ENCODE peak calls at places on chromosomes 16 and 17, in five cellular contexts. E is prostate gland; D is heart right ventricle; L is right atrium auricular region; I is effector CD4-positive, alpha-beta T cell. X is an unnamed sample.

GRCh38 chr17:37089998-37090397 is 141.2 kb downstream of the AATF start:
- DNase-seq in E (no peak), D (no peak), L (no peak), I (peak), X (no peak)

GRCh38 chr16:58063377-58064076 is 38.0 kb downstream of the MMP15 start:
- DNase-seq in E (no peak), D (no peak), L (no peak), I (no peak), X (no peak)

GRCh38 chr17:45430738-45431530 is 1.7 kb downstream of the ARHGAP27 start:
- DNase-seq in E (peak), D (no peak), L (no peak), I (no peak), X (no peak)

GRCh38 chr16:57957396-57958392 is 13.2 kb downstream of the CNGB1 start:
- DNase-seq in E (no peak), D (no peak), L (no peak), I (no peak), X (no peak)

GRCh38 chr17:9517396-9517795 is 58.2 kb downstream of the STX8 start:
- DNase-seq in E (no peak), D (no peak), L (no peak), I (no peak), X (no peak)

GRCh38 chr17:57965521-57966160 is 10.4 kb upstream of the CUEDC1 start:
- DNase-seq in E (no peak), D (no peak), L (no peak), I (no peak), X (no peak)

GRCh38 chr17:34637548-34638525 is 58.5 kb downstream of the TMEM132E start:
- DNase-seq in E (peak), D (peak), L (peak), I (peak), X (no peak)

GRCh38 chr17:8164815-8165131 is 2.0 kb upstream of the VAMP2 start:
- DNase-seq in E (no peak), D (no peak), L (no peak), I (peak), X (peak)

GRCh38 chr17:73071387-73071999 is 21.0 kb downstream of the SLC39A11 start:
- DNase-seq in E (no peak), D (no peak), L (no peak), I (no peak), X (no peak)

GRCh38 chr16:68366062-68366461 is 55.2 kb downstream of the PRMT7 start:
- DNase-seq in E (no peak), D (no peak), L (no peak), I (no peak), X (no peak)

GRCh38 chr16:29678691-29679267 is at the start of gene QPRT:
- DNase-seq in E (no peak), D (peak), L (no peak), I (no peak), X (no peak)

GRCh38 chr16:10535461-10535860 is 44.9 kb downstream of the EMP2 start:
- DNase-seq in E (no peak), D (no peak), L (no peak), I (no peak), X (no peak)

GRCh38 chr17:19978803-19979202 is 1.2 kb upstream of the AKAP10 start:
- DNase-seq in E (no peak), D (no peak), L (no peak), I (no peak), X (no peak)

GRCh38 chr16:23830276-23830675 is 5.5 kb upstream of the PRKCB start:
- DNase-seq in E (no peak), D (no peak), L (no peak), I (no peak), X (no peak)

GRCh38 chr17:49914096-49914490 is 54.9 kb upstream of the DLX4 start:
- DNase-seq in E (no peak), D (no peak), L (no peak), I (no peak), X (no peak)

GRCh38 chr17:12180644-12181261 is 160.1 kb downstream of the MAP2K4 start:
- DNase-seq in E (peak), D (no peak), L (no peak), I (no peak), X (no peak)

GRCh38 chr16:83954577-83955016 is 1.6 kb downstream of the OSGIN1 start:
- DNase-seq in E (no peak), D (no peak), L (peak), I (no peak), X (peak)

GRCh38 chr17:20225162-20226115 is 216.3 kb downstream of the SPECC1 start:
- DNase-seq in E (no peak), D (no peak), L (no peak), I (no peak), X (no peak)

GRCh38 chr17:82003411-82004381 is 19.0 kb downstream of the CENPX start:
- DNase-seq in E (no peak), D (peak), L (peak), I (no peak), X (peak)

GRCh38 chr17:62075308-62075815 is 10.3 kb upstream of the MED13 start:
- DNase-seq in E (no peak), D (no peak), L (no peak), I (no peak), X (no peak)

GRCh38 chr17:4648741-4649140 is 7.3 kb upstream of the ALOX15 start:
- DNase-seq in E (no peak), D (no peak), L (no peak), I (no peak), X (no peak)

X was measured in coronary artery.